ENCODE peak calls at places on chromosomes 6 and 20, in seven cellular contexts. V is heart right ventricle; J is foreskin fibroblast; G is retinal pigment epithelial cell; D is activated CD8-positive, alpha-beta memory T cell treated with anti-CD3 and anti-CD28 coated beads for 48 hours; M is AG08396; P is AML-193. U is an unnamed sample.

GRCh38 chr6:41638002-41638800 is at the start of gene MDFI:
- DNase-seq in V (no peak), M (no peak), G (no peak), P (no peak), D (no peak), J (no peak), U (no peak)

GRCh38 chr20:6071162-6071695 is 17.4 kb upstream of the LRRN4 start:
- DNase-seq in M (no peak), J (no peak), D (no peak), G (no peak), V (no peak), P (no peak), U (no peak)

GRCh38 chr6:21451546-21452013 is 142.0 kb upstream of the SOX4 start:
- DNase-seq in D (no peak), J (no peak), M (no peak), G (no peak), V (no peak), P (no peak), U (no peak)

GRCh38 chr20:32557284-32557683 is 27.8 kb downstream of the NOL4L start:
- DNase-seq in P (no peak), J (no peak), V (no peak), M (no peak), D (no peak), G (no peak), U (no peak)

GRCh38 chr6:117829594-117830319 is 77.3 kb upstream of the SLC35F1 start:
- DNase-seq in P (no peak), G (peak), J (no peak), V (no peak), D (no peak), M (peak), U (no peak)

GRCh38 chr20:3115190-3116107 is 30.9 kb upstream of the AVP start:
- DNase-seq in P (peak), V (peak), D (no peak), J (no peak), G (peak), M (peak), U (peak)

GRCh38 chr6:151634336-151634720 is 140.5 kb downstream of the CCDC170 start:
- DNase-seq in P (no peak), M (no peak), V (no peak), D (no peak), G (no peak), J (no peak), U (no peak)

GRCh38 chr6:7159790-7160525 is 52.2 kb downstream of the RREB1 start:
- DNase-seq in V (no peak), G (no peak), D (no peak), P (no peak), M (no peak), J (no peak), U (no peak)

GRCh38 chr6:17703256-17703694 is 3.5 kb downstream of the NUP153 start:
- DNase-seq in V (peak), D (no peak), P (peak), G (no peak), J (peak), M (peak), U (no peak)

GRCh38 chr6:111414373-111414772 is 68.6 kb downstream of the REV3L start:
- DNase-seq in G (no peak), V (no peak), J (no peak), P (no peak), M (no peak), D (no peak), U (no peak)

GRCh38 chr6:158500016-158500735 is 59.7 kb upstream of the TMEM181 start:
- DNase-seq in V (no peak), J (peak), P (no peak), G (no peak), M (peak), D (no peak), U (no peak)

GRCh38 chr20:7843613-7844012 is 96.6 kb downstream of the HAO1 start:
- DNase-seq in J (peak), V (no peak), M (peak), P (no peak), D (no peak), G (peak), U (no peak)

GRCh38 chr6:112160745-112161144 is 73.4 kb downstream of the FAM229B start:
- DNase-seq in J (no peak), G (no peak), D (no peak), P (no peak), V (no peak), M (no peak), U (no peak)

GRCh38 chr6:22067127-22067526 is 229.7 kb downstream of the PRL start:
- DNase-seq in D (no peak), P (no peak), V (peak), G (no peak), M (no peak), J (no peak), U (no peak)

U was measured in H54.